ENCODE peak calls at places on chromosomes 16 and 17, in nine cellular contexts. I is right atrium auricular region, R is lower lobe of right lung, Q is A673, J is endodermal cell, H is IMR-90, S is OCI-LY7, X is ovary, E is left ventricle myocardium inferior. N is an unnamed sample. For H3K4me1, the result is how much of the 10 kb centered on the place peaks cover.

GRCh38 chr17:6702567-6703215 is 10.5 kb downstream of the SLC13A5 start:
- DNase-seq in H (no peak), E (no peak), S (no peak), X (no peak), J (no peak), Q (no peak), I (no peak), R (no peak), N (no peak)

GRCh38 chr17:14302421-14303099 is 1.7 kb downstream of the HS3ST3B1 start:
- DNase-seq in E (peak), X (peak), S (peak), J (peak), H (peak), Q (peak), R (peak), I (peak), N (no peak)

GRCh38 chr16:57123216-57123968 is 31.0 kb downstream of the CPNE2 start:
- DNase-seq in S (no peak), X (no peak), R (no peak), Q (no peak), H (no peak), E (no peak), J (no peak), I (no peak), N (no peak)

GRCh38 chr16:56547120-56547948 is 17.5 kb upstream of the MT4 start:
- DNase-seq in R (no peak), H (peak), E (no peak), I (no peak), Q (no peak), X (no peak), S (peak), J (peak), N (peak)

GRCh38 chr17:64741038-64741641 is 79.0 kb upstream of the SMURF2 start:
- DNase-seq in I (no peak), X (no peak), J (no peak), Q (peak), H (peak), R (no peak), E (no peak), S (peak), N (no peak)

GRCh38 chr16:3607161-3607560 is 4.2 kb downstream of the SLX4 start:
- DNase-seq in X (no peak), J (peak), R (no peak), E (no peak), H (no peak), I (no peak), S (peak), Q (no peak), N (no peak)

GRCh38 chr17:47230864-47231263 is 21.7 kb downstream of the MYL4 start:
- DNase-seq in Q (no peak), E (no peak), H (no peak), J (no peak), S (peak), I (no peak), X (no peak), R (no peak), N (no peak)

GRCh38 chr16:67454104-67454503 is 23.2 kb downstream of the HSD11B2 start:
- DNase-seq in E (no peak), Q (no peak), J (no peak), X (no peak), H (no peak), I (no peak), R (no peak), S (no peak), N (no peak)

GRCh38 chr17:60102632-60103047 is 23.9 kb upstream of the HEATR6 start:
- DNase-seq in H (peak), I (no peak), X (no peak), J (peak), E (no peak), R (peak), S (peak), Q (no peak), N (no peak)

GRCh38 chr17:72588561-72588960 is 467.7 kb downstream of the SOX9 start:
- DNase-seq in Q (no peak), S (no peak), J (no peak), I (no peak), H (no peak), E (no peak), R (no peak), X (no peak), N (no peak)

GRCh38 chr16:4032768-4033167 is 83.5 kb downstream of the ADCY9 start:
- DNase-seq in R (peak), I (no peak), E (no peak), H (peak), X (no peak), Q (no peak), S (peak), J (no peak), N (peak)

GRCh38 chr16:55257971-55258613 is 65.9 kb upstream of the IRX6 start:
- DNase-seq in I (peak), H (peak), J (peak), E (peak), Q (peak), S (peak), X (no peak), R (peak), N (no peak)

GRCh38 chr17:70013911-70014310 is 61.1 kb upstream of the KCNJ16 start:
- DNase-seq in R (no peak), Q (no peak), X (no peak), H (no peak), I (no peak), E (no peak), J (no peak), S (no peak), N (no peak)

GRCh38 chr17:14940112-14940945 is 324.8 kb downstream of the PMP22 start:
- DNase-seq in H (no peak), I (no peak), E (no peak), S (no peak), X (no peak), R (no peak), J (no peak), Q (no peak), N (no peak)

GRCh38 chr17:37312137-37312923 is 63.5 kb upstream of the C17orf78 start:
- DNase-seq in I (no peak), S (no peak), J (peak), R (no peak), Q (no peak), X (no peak), E (no peak), H (no peak), N (no peak)

DNA sequence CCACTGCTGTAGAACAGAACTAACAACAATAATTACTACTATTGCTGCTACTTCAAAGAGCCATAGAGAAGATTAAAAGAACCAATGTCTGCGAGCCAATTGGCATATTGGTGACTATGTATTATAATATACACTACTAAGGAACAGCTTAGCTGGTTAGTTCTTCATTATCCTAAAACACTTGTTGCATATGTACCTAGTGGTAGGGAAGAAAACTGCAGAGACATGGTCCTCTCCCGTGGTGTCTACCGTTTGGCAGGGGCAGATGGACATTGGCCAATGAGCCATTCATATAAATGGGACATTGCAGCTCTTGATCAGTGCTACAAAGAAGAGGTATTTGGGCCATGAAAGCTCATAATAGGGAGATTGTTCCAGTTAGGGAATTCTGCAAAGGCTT is 46.4 kb upstream of the CLEC3A start:
- DNase-seq in X (no peak), R (no peak), H (no peak), I (no peak), Q (no peak), J (no peak), E (no peak), S (no peak), N (no peak)
- TF ChIP-seq CTCF in X (no peak), R (no peak), H (no peak), I (no peak), Q (no peak), J (peak), E (no peak), S (no peak), N (no peak)

GRCh38 chr17:1574697-1575471 is 12.3 kb upstream of the PITPNA start:
- DNase-seq in E (no peak), R (no peak), J (peak), Q (no peak), S (no peak), H (no peak), X (no peak), I (no peak), N (no peak)

GRCh38 chr17:1571362-1571746 is 8.8 kb upstream of the PITPNA start:
- DNase-seq in S (no peak), E (no peak), Q (no peak), X (no peak), I (no peak), J (no peak), H (no peak), R (no peak), N (no peak)

GRCh38 chr17:1576500-1576899 is 13.9 kb upstream of the PITPNA start:
- DNase-seq in J (no peak), H (no peak), X (no peak), Q (no peak), E (no peak), R (no peak), I (no peak), S (no peak), N (no peak)

GRCh38 chr17:1577186-1577585 is 14.6 kb upstream of the PITPNA start:
- DNase-seq in X (peak), Q (peak), R (peak), I (peak), E (peak), H (peak), J (peak), S (no peak), N (peak)

DNA sequence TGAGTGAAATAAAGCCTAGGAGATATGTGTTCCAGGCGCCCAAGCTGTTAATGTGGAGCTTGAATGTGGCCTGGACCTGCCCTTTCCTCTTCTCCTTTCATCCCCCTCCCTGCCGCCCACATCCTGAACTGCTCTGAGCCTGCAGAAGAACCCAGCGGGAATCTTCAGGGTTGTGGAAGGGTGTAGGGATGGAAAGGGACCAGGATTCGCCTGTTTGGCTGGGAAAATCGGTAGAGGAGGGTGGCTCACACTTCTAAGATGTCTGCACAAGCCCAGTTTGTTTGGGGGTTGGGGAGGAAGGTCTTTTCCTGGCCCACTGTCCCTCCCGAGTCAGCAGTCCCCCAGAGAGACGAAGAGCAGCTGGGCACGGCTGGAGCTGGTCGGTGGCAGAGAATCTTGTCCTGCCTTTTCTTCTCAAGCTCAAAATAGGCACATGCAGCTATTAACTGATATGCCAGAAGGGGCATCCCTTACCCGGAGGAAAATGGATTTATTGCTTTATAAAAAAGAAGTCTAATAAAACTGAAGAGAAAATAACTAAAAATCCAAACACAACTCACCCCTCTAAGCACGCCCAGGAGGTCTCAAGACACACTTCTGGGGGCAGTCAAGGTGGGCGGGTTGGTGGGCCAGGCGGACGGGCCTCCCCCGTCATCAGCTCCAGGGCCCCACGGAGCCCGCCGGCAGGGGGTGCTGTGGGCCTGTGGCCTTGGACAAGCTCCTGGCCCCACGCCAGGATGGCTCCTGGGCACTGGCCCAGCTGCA is 11.5 kb upstream of the PITPNA start:
- DNase-seq in X (peak), E (peak), S (peak), Q (peak), I (peak), J (peak), R (peak), H (peak), N (peak)
- H3K27ac ChIP-seq in X (peak), E (peak), S (no peak), Q (no peak), I (peak), J (no peak), R (peak), H (no peak), N (no peak)

DNA sequence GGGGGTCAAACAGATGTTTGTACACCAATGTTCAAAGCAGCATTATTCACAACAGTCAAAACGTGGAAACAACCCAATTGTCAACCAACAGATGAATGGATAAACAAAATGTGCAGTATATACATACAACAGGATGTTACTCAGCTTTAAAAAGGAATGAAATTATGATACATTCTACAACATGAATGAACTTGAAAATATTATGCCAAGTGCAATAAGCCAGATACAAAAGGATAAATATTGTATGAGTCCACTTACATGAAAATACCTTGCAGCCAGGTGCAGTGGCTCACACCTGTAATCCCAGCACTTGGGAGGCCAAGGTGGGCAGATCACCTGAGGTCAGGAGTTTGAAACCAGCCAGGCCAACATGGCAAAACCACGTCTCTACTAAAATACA is 39.9 kb downstream of the UBE2G1 start:
- DNase-seq in R (no peak), S (no peak), Q (no peak), H (peak), E (no peak), I (no peak), X (no peak), J (no peak), N (peak)
- H3K4me1 ChIP-seq in R (under half), S (under half), Q (under half), H (under half), E (under half), I (under half), X (under half), J (under half), N (under half)

DNA sequence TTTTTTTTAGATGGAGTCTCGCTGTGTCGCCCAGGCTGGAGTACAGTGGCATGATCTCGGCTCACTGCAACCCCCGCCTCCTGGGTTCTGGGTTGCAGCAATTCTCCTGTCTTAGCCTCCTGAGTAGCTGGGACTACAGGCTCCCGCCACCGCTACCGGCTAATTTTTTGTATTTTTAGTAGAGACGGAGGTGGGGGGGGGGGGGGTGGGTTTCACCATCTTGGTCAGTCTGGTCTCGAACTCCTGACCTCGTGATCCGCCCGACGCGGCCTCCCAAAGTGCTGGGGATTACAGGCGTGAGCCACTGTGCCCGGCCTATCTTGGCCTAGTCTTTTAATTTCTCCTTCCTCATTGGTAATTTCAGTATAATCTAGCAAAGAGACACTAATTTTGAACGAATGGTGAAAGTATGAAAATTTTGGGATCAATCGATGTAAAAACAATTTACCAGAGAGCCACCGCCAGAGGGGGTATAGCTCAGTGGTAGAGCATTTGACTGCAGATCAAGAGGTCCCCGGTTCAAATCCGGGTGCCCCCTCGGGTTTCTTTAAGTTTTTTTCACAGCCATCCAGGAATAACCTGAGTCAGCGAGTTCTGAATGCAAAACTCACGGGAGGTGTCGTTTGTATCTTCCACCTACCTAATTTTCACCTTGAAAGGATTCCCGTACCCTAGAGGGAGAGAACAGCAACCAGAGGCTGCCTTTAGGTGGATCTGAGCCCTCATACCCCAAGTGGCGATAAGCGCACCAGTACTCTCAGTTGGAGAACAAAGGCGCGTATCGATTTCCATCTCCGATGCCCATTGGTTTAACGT is 2.5 kb upstream of the LASP1 start:
- DNase-seq in H (peak), R (no peak), E (peak), I (peak), J (peak), X (peak), S (peak), Q (peak), N (peak)
- TF ChIP-seq CTCF in H (peak), R (peak), E (peak), I (peak), J (peak), X (no peak), S (peak), Q (peak), N (peak)

DNA sequence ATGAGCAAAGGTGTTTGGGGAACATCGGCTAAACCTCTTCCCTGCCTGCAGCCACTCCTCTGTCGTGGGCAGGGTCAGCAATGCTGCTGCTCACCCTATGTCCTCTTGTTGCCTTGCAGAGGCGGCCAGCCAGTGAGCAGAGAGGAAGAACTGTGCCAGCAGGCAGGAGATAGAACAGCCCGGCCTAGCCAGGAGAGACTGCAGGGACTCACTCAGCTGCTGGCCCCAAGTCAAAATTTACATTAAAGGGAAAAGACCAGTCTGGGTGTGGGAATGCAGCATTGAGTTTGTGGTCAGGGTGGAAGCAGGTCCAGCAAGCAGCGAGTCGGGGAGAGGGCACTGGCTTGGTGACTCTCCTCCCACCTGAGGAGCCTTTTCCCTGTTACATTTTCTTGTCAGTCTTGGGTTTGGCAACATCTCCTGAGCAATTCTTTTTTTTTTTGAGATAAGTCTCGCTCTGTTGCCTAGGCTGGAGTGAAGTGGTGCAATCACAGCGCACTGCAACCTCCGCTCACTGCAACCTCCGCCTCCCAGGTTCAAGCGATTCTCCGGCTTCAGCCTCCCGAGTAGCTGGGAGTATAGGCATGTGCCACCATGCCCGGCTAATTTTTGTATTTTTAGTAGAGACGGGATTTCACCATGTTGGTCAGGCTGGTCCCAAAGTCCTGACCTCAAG is 22.7 kb downstream of the LIG3 start:
- DNase-seq in E (peak), X (no peak), S (no peak), R (no peak), I (no peak), H (peak), Q (no peak), J (no peak), N (no peak)
- H3K27ac ChIP-seq in E (peak), X (no peak), S (no peak), R (no peak), I (no peak), H (no peak), Q (no peak), J (no peak), N (no peak)

GRCh38 chr17:76267051-76267576 is 2.0 kb downstream of the UBALD2 start:
- DNase-seq in H (no peak), Q (no peak), R (no peak), I (no peak), E (no peak), S (no peak), J (no peak), X (no peak), N (no peak)

GRCh38 chr17:76268991-76269981 is 4.1 kb downstream of the UBALD2 start:
- DNase-seq in R (no peak), H (no peak), J (no peak), X (no peak), E (no peak), Q (no peak), I (no peak), S (peak), N (no peak)

GRCh38 chr17:76270127-76270592 is 5.0 kb downstream of the UBALD2 start:
- DNase-seq in H (no peak), J (no peak), X (no peak), S (peak), I (no peak), E (no peak), R (no peak), Q (no peak), N (no peak)

GRCh38 chr17:76266244-76266938 is 1.2 kb downstream of the UBALD2 start:
- DNase-seq in I (no peak), R (no peak), S (peak), J (no peak), X (peak), H (peak), E (no peak), Q (peak), N (no peak)

DNA sequence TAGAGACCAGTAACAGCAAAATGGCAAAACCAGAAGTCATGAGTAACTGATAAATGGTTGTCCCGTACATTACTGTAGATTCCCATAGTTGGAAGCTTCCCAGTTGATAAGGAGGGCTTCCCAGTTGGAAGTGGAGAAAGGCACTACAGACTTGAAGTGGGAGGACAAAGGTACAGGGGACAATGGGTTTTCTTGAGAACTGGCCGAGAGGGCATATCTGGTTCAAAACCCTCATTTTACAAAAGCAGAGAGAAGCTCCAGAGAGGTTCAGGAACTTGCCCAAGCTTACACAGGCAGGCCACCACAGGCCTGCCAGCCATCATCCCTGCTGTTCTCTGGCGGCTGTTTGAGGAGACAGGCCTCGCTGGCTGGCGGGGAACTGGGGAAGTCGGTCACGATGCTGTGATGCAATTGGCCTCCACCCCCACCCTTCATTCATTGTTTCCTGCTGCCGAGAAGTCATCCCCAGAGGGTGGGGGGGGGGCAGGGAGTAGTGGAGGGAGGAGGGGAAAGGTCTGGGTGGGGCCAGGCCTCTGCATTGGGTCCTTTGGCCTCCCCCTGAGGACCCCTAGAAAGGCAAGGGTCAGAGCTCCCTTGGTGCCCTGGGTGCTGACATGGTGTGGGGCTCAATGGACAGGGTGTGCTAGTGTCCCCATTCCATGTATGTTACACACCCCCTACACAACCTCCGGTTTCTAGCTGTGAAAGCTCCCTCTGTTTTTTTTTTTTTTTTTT is 3.0 kb downstream of the UBALD2 start:
- DNase-seq in I (peak), J (no peak), H (peak), X (peak), E (peak), R (peak), Q (peak), S (peak), N (peak)
- H3K4me1 ChIP-seq in I (under half), J (under half), H (under half), X (under half), E (half or more), R (half or more), Q (under half), S (half or more), N (under half)

N was measured in foreskin keratinocyte.